ENCODE peak calls at places on chromosome 16, in ten cellular contexts. T is AG04449; C is NCI-H1694; P is stimulated activated naive CD4-positive, alpha-beta T cell; A is NCI-H510A; N is NCI-H446; U is amniotic stem cell; D is OCI-LY7; F is testis; Q is stimulated activated CD4-positive, alpha-beta T cell treated with anti-CD3 and anti-CD28 coated beads, Interleukin-15, amount 100 ng/mL, for 48 hours. B is an unnamed sample.

GRCh38 chr16:88063201-88063773 is 112.1 kb downstream of the BANP start:
- DNase-seq in F (peak; percentile 38), N (no peak), D (no peak), P (no peak), Q (no peak), C (no peak), A (no peak), T (peak; percentile 59), U (peak; percentile 72), B (no peak)

GRCh38 chr16:35391328-35391727 is 1931.9 kb downstream of the TP53TG3F start:
- DNase-seq in T (no peak), Q (no peak), D (peak; percentile 41), A (peak; percentile 25), N (peak; percentile 5), F (peak; percentile 85), P (no peak), C (peak; percentile 16), U (no peak), B (peak; percentile 40)

GRCh38 chr16:9134739-9135138 is 43.3 kb downstream of the HAPSTR1 start:
- DNase-seq in Q (peak; percentile 58), C (peak; percentile 71), N (peak; percentile 43), D (peak; percentile 91), P (peak; percentile 46), A (peak; percentile 37), F (peak; percentile 66), U (no peak), T (no peak), B (peak; percentile 82)

GRCh38 chr16:13904179-13904691 is 15.7 kb upstream of the ERCC4 start:
- DNase-seq in Q (no peak), A (no peak), T (no peak), P (no peak), D (no peak), N (no peak), F (no peak), C (no peak), U (no peak), B (no peak)

GRCh38 chr16:55728797-55729196 is 73.0 kb downstream of the SLC6A2 start:
- DNase-seq in N (no peak), D (no peak), U (no peak), A (no peak), T (no peak), F (no peak), P (no peak), C (no peak), Q (no peak), B (no peak)

GRCh38 chr16:4048481-4048880 is 67.8 kb downstream of the ADCY9 start:
- DNase-seq in A (no peak), P (no peak), U (no peak), N (no peak), T (no peak), F (peak; percentile 13), D (no peak), Q (no peak), C (no peak), B (no peak)

GRCh38 chr16:86016201-86016965 is 117.4 kb downstream of the IRF8 start:
- DNase-seq in D (peak; percentile 75), F (peak; percentile 54), C (peak; percentile 38), U (peak; percentile 19), Q (no peak), A (no peak), N (no peak), P (peak; percentile 41), T (peak; percentile 4), B (peak; percentile 76)

GRCh38 chr16:23140082-23140481 is 9.2 kb downstream of the USP31 start:
- DNase-seq in U (no peak), Q (no peak), D (no peak), A (no peak), C (no peak), F (no peak), T (no peak), P (no peak), N (no peak), B (no peak)

GRCh38 chr16:1766231-1766630 is 5.1 kb downstream of the NME3 start:
- DNase-seq in T (no peak), P (no peak), F (no peak), C (no peak), N (no peak), A (no peak), U (no peak), Q (no peak), D (no peak), B (no peak)

GRCh38 chr16:19169081-19169639 is 1.1 kb downstream of the SYT17 start:
- DNase-seq in F (no peak), A (no peak), C (no peak), N (no peak), P (no peak), D (no peak), Q (no peak), T (no peak), U (no peak), B (no peak)

GRCh38 chr16:70605284-70605659 is 41.1 kb upstream of the IL34 start:
- DNase-seq in A (no peak), P (no peak), F (no peak), T (no peak), U (no peak), C (no peak), D (no peak), Q (no peak), N (no peak), B (no peak)

GRCh38 chr16:1007284-1007850 is 25.8 kb downstream of the SOX8 start:
- DNase-seq in N (no peak), D (no peak), P (no peak), T (no peak), Q (no peak), F (no peak), A (no peak), U (no peak), C (no peak), B (no peak)

GRCh38 chr16:28548306-28548802 is 5.4 kb upstream of the SGF29 start:
- DNase-seq in Q (no peak), C (no peak), D (no peak), T (no peak), A (no peak), U (no peak), N (no peak), F (no peak), P (no peak), B (no peak)

GRCh38 chr16:72481419-72481818 is 309.5 kb upstream of the PMFBP1 start:
- DNase-seq in Q (no peak), P (no peak), N (no peak), U (no peak), F (no peak), D (no peak), T (no peak), C (no peak), A (no peak), B (no peak)

GRCh38 chr16:20300312-20301097 is 26.8 kb downstream of the GP2 start:
- DNase-seq in C (peak; percentile 2), P (no peak), N (peak; percentile 6), A (peak; percentile 33), F (peak; percentile 73), T (no peak), D (peak; percentile 52), U (no peak), Q (peak; percentile 4), B (peak; percentile 75)

GRCh38 chr16:1101573-1102332 is 5.7 kb upstream of the C1QTNF8 start:
- DNase-seq in P (no peak), D (no peak), C (no peak), N (no peak), U (no peak), F (no peak), A (no peak), Q (no peak), T (no peak), B (no peak)

GRCh38 chr16:50167603-50168002 is 14.5 kb downstream of the TENT4B start:
- DNase-seq in U (no peak), T (no peak), C (no peak), N (no peak), Q (no peak), A (no peak), P (no peak), F (no peak), D (no peak), B (no peak)

GRCh38 chr16:66923866-66924265 is 1.5 kb downstream of the RRAD start:
- DNase-seq in P (no peak), N (no peak), U (no peak), A (no peak), T (no peak), C (no peak), F (no peak), D (no peak), Q (no peak), B (no peak)

GRCh38 chr16:50665128-50665878 is 15.8 kb downstream of the SNX20 start:
- DNase-seq in C (peak; percentile 56), A (peak; percentile 21), F (peak; percentile 89), U (peak; percentile 20), Q (peak; percentile 77), P (peak; percentile 90), N (no peak), T (no peak), D (peak; percentile 54), B (peak; percentile 85)

GRCh38 chr16:10895053-10895946 is 18.3 kb downstream of the CIITA start:
- DNase-seq in Q (peak; percentile 21), D (peak; percentile 52), N (no peak), U (peak; percentile 18), T (no peak), P (no peak), C (no peak), A (no peak), F (peak; percentile 61), B (peak; percentile 82)

GRCh38 chr16:85583491-85584181 is 29.5 kb upstream of the GSE1 start:
- DNase-seq in N (peak; percentile 23), A (no peak), T (peak; percentile 55), U (no peak), Q (no peak), C (no peak), D (no peak), F (no peak), P (no peak), B (no peak)

GRCh38 chr16:72658888-72659717 is 388.8 kb downstream of the ZFHX3 start:
- DNase-seq in T (no peak), N (no peak), C (no peak), D (peak; percentile 33), F (no peak), U (no peak), P (no peak), A (no peak), Q (no peak), B (no peak)

GRCh38 chr16:81519298-81520150 is 74.9 kb downstream of the CMIP start:
- DNase-seq in Q (no peak), U (no peak), N (no peak), A (no peak), T (no peak), F (no peak), P (no peak), C (no peak), D (peak; percentile 41), B (no peak)

GRCh38 chr16:89187337-89188063 is 12.8 kb downstream of the SLC22A31 start:
- DNase-seq in F (no peak), N (no peak), D (peak; percentile 38), P (peak; percentile 71), Q (no peak), T (no peak), U (no peak), A (no peak), C (no peak), B (no peak)

GRCh38 chr16:56847173-56847948 is 17.6 kb upstream of the SLC12A3 start:
- DNase-seq in U (no peak), T (no peak), D (peak; percentile 53), Q (no peak), N (no peak), C (no peak), P (peak; percentile 16), A (no peak), F (no peak), B (no peak)

GRCh38 chr16:23557779-23558330 is 328 bp downstream of the UBFD1 start:
- DNase-seq in A (peak; percentile 17), F (peak; percentile 39), Q (no peak), N (no peak), D (no peak), T (no peak), C (no peak), P (peak; percentile 33), U (no peak), B (no peak)

GRCh38 chr16:46658925-46659324 is 30.1 kb downstream of the VPS35 start:
- DNase-seq in N (no peak), T (no peak), U (no peak), A (no peak), F (no peak), D (peak; percentile 56), C (no peak), Q (peak; percentile 3), P (no peak), B (no peak)

GRCh38 chr16:27408602-27409031 is 6.6 kb downstream of the IL21R start:
- DNase-seq in T (no peak), C (no peak), Q (no peak), A (no peak), D (no peak), P (no peak), N (no peak), U (no peak), F (no peak), B (no peak)

B was measured in mesendoderm.